ENCODE peak calls at places on chromosomes 4 and X, in four cellular contexts. W, P, E and X are unnamed samples.

GRCh38 chrX:13432776-13433605 is 113.1 kb upstream of the ATXN3L start:
- DNase-seq in E (no peak), P (no peak), W (no peak), X (no peak)

GRCh38 chr4:2281575-2282343 is 19.9 kb upstream of the MXD4 start:
- DNase-seq in W (no peak), P (no peak), E (peak), X (no peak)

GRCh38 chr4:13816472-13816871 is 188.9 kb upstream of the BOD1L1 start:
- DNase-seq in P (no peak), W (no peak), E (no peak), X (no peak)

GRCh38 chrX:69493193-69493592 is 10.9 kb upstream of the NALF2 start:
- DNase-seq in P (peak), E (peak), W (peak), X (peak)

GRCh38 chr4:153333874-153334273 is 10.6 kb upstream of the MND1 start:
- DNase-seq in E (no peak), W (no peak), P (no peak), X (no peak)

GRCh38 chr4:82578935-82579334 is 17.1 kb upstream of the TMEM150C start:
- DNase-seq in W (no peak), E (no peak), P (no peak), X (no peak)

GRCh38 chr4:41857225-41857624 is 78.0 kb upstream of the TMEM33 start:
- DNase-seq in E (no peak), W (no peak), P (no peak), X (no peak)

GRCh38 chr4:88880501-88881226 is 176.3 kb downstream of the FAM13A start:
- DNase-seq in E (no peak), P (no peak), W (no peak), X (no peak)

GRCh38 chr4:38856524-38857337 is at the start of gene TLR6:
- DNase-seq in P (peak), W (peak), E (peak), X (peak)

GRCh38 chr4:152316969-152317368 is 218.9 kb downstream of the FBXW7 start:
- DNase-seq in P (no peak), E (no peak), W (no peak), X (no peak)

GRCh38 chrX:44157293-44157692 is 184.1 kb upstream of the NDP start:
- DNase-seq in E (no peak), W (no peak), P (no peak), X (no peak)

GRCh38 chr4:3291411-3291968 is 1.3 kb upstream of the RGS12 start:
- DNase-seq in P (no peak), E (no peak), W (peak), X (peak)

GRCh38 chr4:27791640-27792039 is 931.0 kb downstream of the STIM2 start:
- DNase-seq in W (no peak), P (no peak), E (no peak), X (peak)

GRCh38 chr4:175273995-175274753 is 356.0 kb downstream of the ADAM29 start:
- DNase-seq in E (no peak), P (no peak), W (no peak), X (no peak)

GRCh38 chrX:148156986-148157385 is 175.8 kb downstream of the FMR1NB start:
- DNase-seq in E (no peak), P (no peak), W (no peak), X (no peak)

GRCh38 chrX:7500386-7500785 is 342.6 kb upstream of the VCX start:
- DNase-seq in E (no peak), W (no peak), P (no peak), X (no peak)

GRCh38 chrX:52933976-52934703 is 24.2 kb downstream of the FAM156A start:
- DNase-seq in W (no peak), E (no peak), P (no peak), X (no peak)

GRCh38 chr4:16377887-16378286 is 151.6 kb upstream of the TAPT1 start:
- DNase-seq in W (no peak), E (no peak), P (no peak), X (no peak)

GRCh38 chr4:6177587-6178197 is 22.7 kb downstream of the JAKMIP1 start:
- DNase-seq in E (peak), W (no peak), P (no peak), X (no peak)

GRCh38 chr4:20288846-20289512 is 37.3 kb downstream of the SLIT2 start:
- DNase-seq in W (peak), E (no peak), P (no peak), X (peak)

GRCh38 chrX:46601283-46601682 is 27.7 kb downstream of the CHST7 start:
- DNase-seq in E (no peak), W (no peak), P (no peak), X (no peak)

GRCh38 chrX:83509246-83509801 is 1.2 kb downstream of the POU3F4 start:
- DNase-seq in P (no peak), E (no peak), W (no peak), X (no peak)